ENCODE peak calls at places on chromosomes 1 and 21, in four cellular contexts. T is H9, O is DND-41, F is mucosa of descending colon. E is an unnamed sample.

GRCh38 chr1:9653783-9654517 is 2.4 kb downstream of the PIK3CD start:
- DNase-seq in T (no peak), O (no peak), F (no peak), E (no peak)

GRCh38 chr1:19074361-19074901 is 118.0 kb upstream of the IFFO2 start:
- DNase-seq in T (no peak), O (peak), F (no peak), E (no peak)

GRCh38 chr1:14181191-14181793 is 417.2 kb upstream of the KAZN start:
- DNase-seq in T (no peak), O (peak), F (no peak), E (no peak)

GRCh38 chr21:42997053-42997452 is 22.7 kb downstream of the PKNOX1 start:
- DNase-seq in T (no peak), O (no peak), F (no peak), E (peak)

GRCh38 chr1:174998569-174999215 is 1.1 kb upstream of the CACYBP start:
- DNase-seq in T (peak), O (peak), F (no peak), E (peak)

GRCh38 chr1:65189716-65190115 is 41.7 kb downstream of the AK4 start:
- DNase-seq in T (no peak), O (no peak), F (no peak), E (peak)

GRCh38 chr21:45256912-45257672 is 30.6 kb downstream of the POFUT2 start:
- DNase-seq in T (peak), O (peak), F (no peak), E (peak)

GRCh38 chr1:77370161-77370560 is 88.3 kb downstream of the AK5 start:
- DNase-seq in T (no peak), O (no peak), F (no peak), E (peak)

GRCh38 chr1:19310061-19310460 is 1.9 kb downstream of the AKR7A2 start:
- DNase-seq in T (no peak), O (no peak), F (no peak), E (peak)

GRCh38 chr1:197837911-197838310 is 62.6 kb upstream of the DENND1B start:
- DNase-seq in T (no peak), O (no peak), F (no peak), E (peak)

GRCh38 chr21:25997788-25998611 is 172.6 kb downstream of the APP start:
- DNase-seq in T (peak), O (no peak), F (no peak), E (no peak)

GRCh38 chr1:235397733-235398132 is 30.5 kb downstream of the TBCE start:
- DNase-seq in T (no peak), O (no peak), F (no peak), E (peak)

GRCh38 chr1:185343306-185343705 is 26.3 kb upstream of the IVNS1ABP start:
- DNase-seq in T (no peak), O (no peak), F (no peak), E (no peak)

GRCh38 chr1:198669023-198669698 is 30.3 kb downstream of the PTPRC start:
- DNase-seq in T (no peak), O (peak), F (no peak), E (peak)

GRCh38 chr1:201697174-201697573 is 131.8 kb upstream of the IPO9 start:
- DNase-seq in T (no peak), O (no peak), F (no peak), E (no peak)

GRCh38 chr1:17425806-17426205 is 13.7 kb downstream of the RCC2 start:
- DNase-seq in T (no peak), O (no peak), F (no peak), E (no peak)

GRCh38 chr1:212186427-212187207 is 98.6 kb upstream of the PPP2R5A start:
- DNase-seq in T (no peak), O (peak), F (no peak), E (no peak)

GRCh38 chr1:58515794-58516401 is 30.6 kb downstream of the OMA1 start:
- DNase-seq in T (no peak), O (peak), F (no peak), E (peak)

GRCh38 chr1:15344800-15345710 is 64.6 kb upstream of the EFHD2 start:
- DNase-seq in T (no peak), O (no peak), F (peak), E (no peak)

GRCh38 chr1:7580923-7581753 is 190.0 kb upstream of the VAMP3 start:
- DNase-seq in T (no peak), O (no peak), F (peak), E (peak)

GRCh38 chr1:166796620-166797236 is 42.5 kb upstream of the POGK start:
- DNase-seq in T (no peak), O (no peak), F (no peak), E (no peak)

GRCh38 chr1:158809261-158809660 is 21.9 kb upstream of the MNDA start:
- DNase-seq in T (no peak), O (no peak), F (no peak), E (no peak)

GRCh38 chr21:36388835-36389234 is 3.6 kb downstream of the CHAF1B start:
- DNase-seq in T (peak), O (no peak), F (no peak), E (peak)
- TF ChIP-seq CTCF in T (peak), O (no peak), F (no peak), E (peak)

GRCh38 chr1:234089396-234089795 is 184.9 kb downstream of the SLC35F3 start:
- DNase-seq in T (peak), O (no peak), F (no peak), E (no peak)
- TF ChIP-seq CTCF in T (peak), O (peak), F (no peak), E (no peak)

GRCh38 chr1:159949123-159949522 is 3.7 kb upstream of the IGSF9 start:
- DNase-seq in T (peak), O (no peak), F (no peak), E (no peak)
- TF ChIP-seq CTCF in T (no peak), O (no peak), F (no peak), E (no peak)

DNA sequence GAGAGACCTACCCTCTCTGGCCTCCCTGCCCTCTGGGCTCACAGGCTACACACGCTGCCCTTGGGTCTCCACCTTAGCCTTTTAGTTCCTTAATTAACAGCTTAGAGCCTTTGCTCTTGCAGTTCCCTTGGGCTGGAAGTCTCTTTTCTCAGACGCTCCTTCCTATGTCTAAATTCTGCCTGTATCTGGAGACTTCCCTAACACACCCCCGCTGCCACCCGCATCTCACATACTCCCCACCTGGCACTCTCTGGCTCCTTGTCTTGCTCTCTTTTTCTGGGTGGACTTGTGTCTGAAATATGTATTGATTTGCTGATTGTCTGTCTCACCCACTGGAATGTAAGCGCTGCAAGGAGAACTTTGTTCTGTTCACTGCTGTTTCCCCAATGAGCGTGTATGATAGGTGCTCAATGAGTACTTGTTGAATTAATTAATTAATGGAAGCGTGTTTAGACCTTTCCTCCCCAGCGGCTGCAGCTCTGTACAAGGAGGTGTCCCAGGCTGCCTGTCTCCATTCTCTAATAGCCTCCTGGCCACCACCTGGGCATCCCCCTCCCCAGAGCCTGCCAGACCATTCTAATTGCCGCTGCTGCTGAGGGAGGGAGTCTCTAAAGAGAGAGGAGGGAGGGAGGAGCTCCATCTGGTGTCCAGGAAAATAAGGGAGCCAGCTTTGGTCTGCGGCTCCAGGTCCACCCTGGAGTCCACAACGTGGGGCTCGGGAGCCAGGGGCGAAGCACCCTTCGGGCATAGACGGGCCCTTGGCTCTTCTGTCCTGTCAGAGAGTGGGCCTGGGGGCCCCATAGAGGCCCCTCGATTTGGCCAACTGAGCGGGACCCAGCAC is 95.3 kb downstream of the RNF220 start:
- DNase-seq in T (peak), O (no peak), F (no peak), E (peak)
- TF ChIP-seq CTCF in T (peak), O (no peak), F (no peak), E (peak)

DNA sequence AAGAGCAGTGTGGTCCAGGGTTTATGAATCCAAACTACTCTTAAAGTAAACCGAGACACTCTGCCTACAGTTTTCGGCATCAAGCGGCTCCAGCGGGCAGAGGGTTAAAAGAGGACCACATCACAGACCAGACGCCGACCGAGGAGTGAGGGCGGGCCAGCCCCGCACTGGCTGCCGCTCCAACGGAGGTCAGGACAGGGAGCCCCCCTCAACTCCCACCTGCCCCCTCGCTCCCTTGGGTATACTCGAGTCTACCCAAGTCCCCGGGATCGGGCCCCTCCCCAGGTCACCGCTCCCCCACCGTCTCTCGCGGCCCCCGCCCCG is 326 bp downstream of the ARNT start:
- DNase-seq in T (no peak), O (no peak), F (no peak), E (peak)
- TF ChIP-seq CTCF in T (no peak), O (no peak), F (no peak), E (no peak)

DNA sequence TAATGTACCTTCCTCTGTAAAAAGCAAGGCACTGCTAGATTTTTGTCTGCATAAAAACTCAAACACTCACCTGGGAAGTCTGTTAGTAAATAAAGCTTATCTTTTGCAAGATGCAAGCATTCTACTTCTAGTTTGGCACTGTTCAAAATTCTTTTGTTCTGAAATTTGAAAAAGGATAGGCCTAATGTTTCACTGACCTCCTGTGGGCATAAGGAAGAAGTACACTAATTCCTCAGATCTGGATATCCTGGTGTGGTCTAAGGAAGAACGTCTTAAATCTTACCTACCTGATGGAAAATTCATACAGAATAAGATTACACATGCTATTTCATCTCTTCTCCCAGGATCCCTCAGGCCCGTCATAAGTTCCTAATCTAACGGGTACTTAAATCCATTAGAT is 93.5 kb upstream of the CAMK1G start:
- DNase-seq in T (no peak), O (no peak), F (no peak), E (peak)
- TF ChIP-seq CTCF in T (peak), O (no peak), F (no peak), E (peak)

DNA sequence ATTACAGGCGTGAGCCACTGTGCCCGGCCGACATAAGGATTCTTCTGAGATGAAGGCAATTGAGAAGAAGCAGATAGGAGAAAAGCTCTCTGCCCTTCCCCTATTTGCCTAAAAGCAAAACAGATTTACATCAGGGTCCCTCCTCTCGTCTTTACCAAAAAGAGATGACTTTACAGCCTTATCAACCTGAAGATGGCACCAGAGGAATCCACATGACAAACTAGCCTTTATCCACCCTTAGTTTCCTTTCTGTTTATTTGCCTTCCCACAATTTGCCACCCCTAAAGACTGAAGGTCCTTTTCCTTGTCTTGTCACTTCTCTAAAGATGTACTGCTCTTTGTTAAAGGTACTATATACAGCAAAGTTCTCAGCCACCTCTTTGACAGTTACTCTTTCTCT is 70.7 kb upstream of the KRTAP19-8 start:
- DNase-seq in T (no peak), O (no peak), F (no peak), E (peak)
- TF ChIP-seq CTCF in T (peak), O (peak), F (no peak), E (peak)